ENCODE peak calls at places on chromosome 6, in eight cellular contexts. One of them, this sample, is unnamed.
A peak's percentile ranks its signal among the peaks of the same experiment; 100 is the strongest.

GRCh38 chr6:20424679-20425078 is 23.0 kb downstream of the E2F3 start:
- DNase-seq in B cell: no peak
- DNase-seq in activated gamma-delta T cell treated with Interleukin-2 at 50 U/mL for 16 hours: no peak
- DNase-seq in cardiac muscle cell: peak; percentile 75
- DNase-seq in NCI-H2081: no peak
- DNase-seq in head of caudate nucleus: no peak
- DNase-seq in GM03348: no peak
- DNase-seq in AG04450: no peak
- DNase-seq in this sample: peak; percentile 55

GRCh38 chr6:9848094-9848493 is 566.8 kb downstream of the TFAP2A start:
- DNase-seq in AG04450: no peak
- DNase-seq in GM03348: no peak
- DNase-seq in head of caudate nucleus: no peak
- DNase-seq in B cell: no peak
- DNase-seq in activated gamma-delta T cell treated with Interleukin-2 at 50 U/mL for 16 hours: no peak
- DNase-seq in NCI-H2081: no peak
- DNase-seq in cardiac muscle cell: no peak
- DNase-seq in this sample: no peak

GRCh38 chr6:116963972-116964371 is 86.9 kb downstream of the RFX6 start:
- DNase-seq in GM03348: no peak
- DNase-seq in B cell: no peak
- DNase-seq in AG04450: no peak
- DNase-seq in head of caudate nucleus: no peak
- DNase-seq in cardiac muscle cell: no peak
- DNase-seq in activated gamma-delta T cell treated with Interleukin-2 at 50 U/mL for 16 hours: no peak
- DNase-seq in NCI-H2081: no peak
- DNase-seq in this sample: no peak

GRCh38 chr6:49551126-49551865 is 828 bp downstream of the C6orf141 start:
- DNase-seq in cardiac muscle cell: no peak
- DNase-seq in NCI-H2081: peak; percentile 33
- DNase-seq in AG04450: no peak
- DNase-seq in B cell: peak; percentile 4
- DNase-seq in GM03348: peak; percentile 20
- DNase-seq in activated gamma-delta T cell treated with Interleukin-2 at 50 U/mL for 16 hours: no peak
- DNase-seq in head of caudate nucleus: peak; percentile 53
- DNase-seq in this sample: no peak

GRCh38 chr6:134920422-134920821 is 29.5 kb downstream of the ALDH8A1 start:
- DNase-seq in cardiac muscle cell: no peak
- DNase-seq in B cell: no peak
- DNase-seq in NCI-H2081: no peak
- DNase-seq in activated gamma-delta T cell treated with Interleukin-2 at 50 U/mL for 16 hours: no peak
- DNase-seq in head of caudate nucleus: no peak
- DNase-seq in GM03348: no peak
- DNase-seq in AG04450: no peak
- DNase-seq in this sample: no peak

GRCh38 chr6:39926668-39927067 is 7.6 kb downstream of the MOCS1 start:
- DNase-seq in cardiac muscle cell: no peak
- DNase-seq in NCI-H2081: no peak
- DNase-seq in GM03348: peak; percentile 37
- DNase-seq in activated gamma-delta T cell treated with Interleukin-2 at 50 U/mL for 16 hours: no peak
- DNase-seq in head of caudate nucleus: no peak
- DNase-seq in AG04450: no peak
- DNase-seq in B cell: no peak
- DNase-seq in this sample: peak; percentile 36

GRCh38 chr6:99507648-99508047 is 7.6 kb downstream of the USP45 start:
- DNase-seq in cardiac muscle cell: no peak
- DNase-seq in activated gamma-delta T cell treated with Interleukin-2 at 50 U/mL for 16 hours: no peak
- DNase-seq in AG04450: no peak
- DNase-seq in GM03348: no peak
- DNase-seq in NCI-H2081: no peak
- DNase-seq in head of caudate nucleus: no peak
- DNase-seq in B cell: no peak
- DNase-seq in this sample: no peak

GRCh38 chr6:39803872-39804271 is 11.7 kb downstream of the DAAM2 start:
- DNase-seq in head of caudate nucleus: no peak
- DNase-seq in activated gamma-delta T cell treated with Interleukin-2 at 50 U/mL for 16 hours: no peak
- DNase-seq in B cell: no peak
- DNase-seq in GM03348: no peak
- DNase-seq in AG04450: no peak
- DNase-seq in NCI-H2081: no peak
- DNase-seq in cardiac muscle cell: peak; percentile 33
- DNase-seq in this sample: no peak

GRCh38 chr6:3808759-3809514 is 40.2 kb upstream of the FAM50B start:
- DNase-seq in head of caudate nucleus: peak; percentile 34
- DNase-seq in AG04450: peak; percentile 71
- DNase-seq in NCI-H2081: no peak
- DNase-seq in B cell: no peak
- DNase-seq in cardiac muscle cell: peak; percentile 87
- DNase-seq in activated gamma-delta T cell treated with Interleukin-2 at 50 U/mL for 16 hours: no peak
- DNase-seq in GM03348: peak; percentile 93
- DNase-seq in this sample: peak; percentile 95

GRCh38 chr6:160141001-160141726 is 19.5 kb downstream of the SLC22A1 start:
- DNase-seq in cardiac muscle cell: peak; percentile 53
- DNase-seq in NCI-H2081: no peak
- DNase-seq in B cell: no peak
- DNase-seq in GM03348: peak; percentile 45
- DNase-seq in AG04450: peak; percentile 34
- DNase-seq in activated gamma-delta T cell treated with Interleukin-2 at 50 U/mL for 16 hours: no peak
- DNase-seq in head of caudate nucleus: no peak
- DNase-seq in this sample: peak; percentile 63

GRCh38 chr6:54617730-54618129 is 228.8 kb upstream of the FAM83B start:
- DNase-seq in B cell: no peak
- DNase-seq in NCI-H2081: no peak
- DNase-seq in head of caudate nucleus: no peak
- DNase-seq in activated gamma-delta T cell treated with Interleukin-2 at 50 U/mL for 16 hours: no peak
- DNase-seq in AG04450: peak; percentile 60
- DNase-seq in GM03348: peak; percentile 60
- DNase-seq in cardiac muscle cell: peak; percentile 76
- DNase-seq in this sample: peak; percentile 75

GRCh38 chr6:169775321-169775720 is 23.9 kb downstream of the ERMARD start:
- DNase-seq in NCI-H2081: no peak
- DNase-seq in AG04450: no peak
- DNase-seq in GM03348: no peak
- DNase-seq in B cell: no peak
- DNase-seq in cardiac muscle cell: no peak
- DNase-seq in head of caudate nucleus: no peak
- DNase-seq in activated gamma-delta T cell treated with Interleukin-2 at 50 U/mL for 16 hours: no peak
- DNase-seq in this sample: no peak

GRCh38 chr6:156933201-156934053 is 156.2 kb downstream of the ARID1B start:
- DNase-seq in head of caudate nucleus: no peak
- DNase-seq in cardiac muscle cell: no peak
- DNase-seq in B cell: no peak
- DNase-seq in GM03348: no peak
- DNase-seq in activated gamma-delta T cell treated with Interleukin-2 at 50 U/mL for 16 hours: no peak
- DNase-seq in NCI-H2081: peak; percentile 87
- DNase-seq in AG04450: no peak
- DNase-seq in this sample: no peak

GRCh38 chr6:113976806-113977205 is 5.9 kb upstream of the HDAC2 start:
- DNase-seq in GM03348: no peak
- DNase-seq in activated gamma-delta T cell treated with Interleukin-2 at 50 U/mL for 16 hours: no peak
- DNase-seq in AG04450: no peak
- DNase-seq in head of caudate nucleus: no peak
- DNase-seq in NCI-H2081: no peak
- DNase-seq in B cell: no peak
- DNase-seq in cardiac muscle cell: no peak
- DNase-seq in this sample: no peak

GRCh38 chr6:34157236-34157830 is 11.4 kb upstream of the GRM4 start:
- DNase-seq in B cell: no peak
- DNase-seq in activated gamma-delta T cell treated with Interleukin-2 at 50 U/mL for 16 hours: no peak
- DNase-seq in head of caudate nucleus: no peak
- DNase-seq in AG04450: no peak
- DNase-seq in cardiac muscle cell: no peak
- DNase-seq in NCI-H2081: no peak
- DNase-seq in GM03348: no peak
- DNase-seq in this sample: no peak

GRCh38 chr6:3122823-3123182 is 4.3 kb downstream of the BPHL start:
- DNase-seq in AG04450: no peak
- DNase-seq in NCI-H2081: no peak
- DNase-seq in activated gamma-delta T cell treated with Interleukin-2 at 50 U/mL for 16 hours: no peak
- DNase-seq in B cell: no peak
- DNase-seq in cardiac muscle cell: no peak
- DNase-seq in GM03348: no peak
- DNase-seq in head of caudate nucleus: no peak
- DNase-seq in this sample: no peak

GRCh38 chr6:53529324-53530036 is 15.4 kb downstream of the GCLC start:
- DNase-seq in B cell: no peak
- DNase-seq in head of caudate nucleus: no peak
- DNase-seq in NCI-H2081: no peak
- DNase-seq in GM03348: peak; percentile 23
- DNase-seq in activated gamma-delta T cell treated with Interleukin-2 at 50 U/mL for 16 hours: no peak
- DNase-seq in cardiac muscle cell: no peak
- DNase-seq in AG04450: no peak
- DNase-seq in this sample: no peak

GRCh38 chr6:22363966-22364296 is 67.1 kb upstream of the PRL start:
- DNase-seq in activated gamma-delta T cell treated with Interleukin-2 at 50 U/mL for 16 hours: no peak
- DNase-seq in NCI-H2081: no peak
- DNase-seq in AG04450: no peak
- DNase-seq in cardiac muscle cell: no peak
- DNase-seq in B cell: no peak
- DNase-seq in GM03348: no peak
- DNase-seq in head of caudate nucleus: no peak
- DNase-seq in this sample: no peak

GRCh38 chr6:142378138-142378875 is 76.5 kb downstream of the ADGRG6 start:
- DNase-seq in NCI-H2081: no peak
- DNase-seq in cardiac muscle cell: peak; percentile 96
- DNase-seq in GM03348: peak; percentile 50
- DNase-seq in AG04450: no peak
- DNase-seq in B cell: no peak
- DNase-seq in head of caudate nucleus: no peak
- DNase-seq in activated gamma-delta T cell treated with Interleukin-2 at 50 U/mL for 16 hours: no peak
- DNase-seq in this sample: peak; percentile 57

GRCh38 chr6:144327081-144327480 is 41.9 kb downstream of the UTRN start:
- DNase-seq in head of caudate nucleus: no peak
- DNase-seq in AG04450: no peak
- DNase-seq in B cell: no peak
- DNase-seq in cardiac muscle cell: no peak
- DNase-seq in GM03348: no peak
- DNase-seq in activated gamma-delta T cell treated with Interleukin-2 at 50 U/mL for 16 hours: no peak
- DNase-seq in NCI-H2081: no peak
- DNase-seq in this sample: no peak

GRCh38 chr6:128964771-128965170 is 81.8 kb downstream of the LAMA2 start:
- DNase-seq in AG04450: no peak
- DNase-seq in GM03348: no peak
- DNase-seq in activated gamma-delta T cell treated with Interleukin-2 at 50 U/mL for 16 hours: no peak
- DNase-seq in cardiac muscle cell: no peak
- DNase-seq in NCI-H2081: no peak
- DNase-seq in B cell: no peak
- DNase-seq in head of caudate nucleus: no peak
- DNase-seq in this sample: no peak

GRCh38 chr6:131954099-131954774 is 3.1 kb upstream of the CCN2 start:
- DNase-seq in B cell: no peak
- DNase-seq in activated gamma-delta T cell treated with Interleukin-2 at 50 U/mL for 16 hours: no peak
- DNase-seq in AG04450: no peak
- DNase-seq in GM03348: peak; percentile 26
- DNase-seq in head of caudate nucleus: no peak
- DNase-seq in cardiac muscle cell: peak; percentile 63
- DNase-seq in NCI-H2081: no peak
- DNase-seq in this sample: peak; percentile 80

GRCh38 chr6:169843110-169843509 is 91.7 kb downstream of the ERMARD start:
- DNase-seq in B cell: no peak
- DNase-seq in AG04450: no peak
- DNase-seq in activated gamma-delta T cell treated with Interleukin-2 at 50 U/mL for 16 hours: no peak
- DNase-seq in GM03348: no peak
- DNase-seq in cardiac muscle cell: no peak
- DNase-seq in head of caudate nucleus: no peak
- DNase-seq in NCI-H2081: no peak
- DNase-seq in this sample: no peak

GRCh38 chr6:3392930-3393575 is 63.8 kb downstream of the SLC22A23 start:
- DNase-seq in AG04450: no peak
- DNase-seq in activated gamma-delta T cell treated with Interleukin-2 at 50 U/mL for 16 hours: no peak
- DNase-seq in cardiac muscle cell: no peak
- DNase-seq in head of caudate nucleus: no peak
- DNase-seq in B cell: no peak
- DNase-seq in NCI-H2081: no peak
- DNase-seq in GM03348: no peak
- DNase-seq in this sample: no peak